ENCODE peak calls at places on chromosomes 1 and 21, in six cellular contexts. F is fibroblast of lung; E is ascending aorta; K is effector memory CD4-positive, alpha-beta T cell; T is heart left ventricle; G is H9. Y is an unnamed sample. For H3K4me1, the result is how much of the 10 kb centered on the place peaks cover.

GRCh38 chr1:198890531-198890930 is 251.7 kb downstream of the PTPRC start:
- DNase-seq in T (no peak), F (peak), E (no peak), K (no peak), G (no peak), Y (no peak)

GRCh38 chr1:62676606-62677356 is 11.4 kb downstream of the DOCK7 start:
- DNase-seq in F (peak), E (no peak), K (no peak), G (no peak), T (no peak), Y (no peak)

GRCh38 chr1:159778266-159778665 is 2.5 kb upstream of the DUSP23 start:
- DNase-seq in T (no peak), K (no peak), G (no peak), F (no peak), E (no peak), Y (no peak)

GRCh38 chr21:38839683-38840286 is 34.1 kb downstream of the ETS2 start:
- DNase-seq in G (no peak), E (no peak), F (peak), K (no peak), T (no peak), Y (no peak)

GRCh38 chr21:32328595-32328994 is 29.9 kb downstream of the MRAP start:
- DNase-seq in G (no peak), F (peak), E (no peak), K (no peak), T (no peak), Y (no peak)

GRCh38 chr21:36699026-36699545 is at the start of gene SIM2:
- DNase-seq in G (peak), F (peak), T (no peak), K (no peak), E (no peak), Y (no peak)

GRCh38 chr1:80533178-80533577 is 1267.6 kb upstream of the ADGRL2 start:
- DNase-seq in G (no peak), E (no peak), K (no peak), F (no peak), T (no peak), Y (no peak)

GRCh38 chr1:97013904-97014303 is 292.3 kb downstream of the PTBP2 start:
- DNase-seq in E (no peak), K (no peak), T (no peak), G (no peak), F (peak), Y (no peak)

GRCh38 chr1:59077739-59078503 is 219.0 kb upstream of the FGGY start:
- DNase-seq in K (no peak), G (peak), T (no peak), F (no peak), E (no peak), Y (no peak)

GRCh38 chr1:57086141-57086540 is 120.3 kb upstream of the C8B start:
- DNase-seq in K (no peak), F (no peak), E (no peak), T (no peak), G (no peak), Y (no peak)

GRCh38 chr1:205172729-205173366 is 38.7 kb downstream of the DSTYK start:
- DNase-seq in T (no peak), F (peak), E (no peak), K (no peak), G (no peak), Y (no peak)

GRCh38 chr1:208219659-208220282 is 24.4 kb downstream of the PLXNA2 start:
- DNase-seq in F (peak), E (peak), K (no peak), G (no peak), T (peak), Y (no peak)

GRCh38 chr1:79604490-79605198 is 598.1 kb upstream of the ADGRL4 start:
- DNase-seq in G (no peak), T (no peak), K (no peak), F (no peak), E (no peak), Y (no peak)

GRCh38 chr1:245129321-245129720 is 25.5 kb upstream of the KIF26B start:
- DNase-seq in F (no peak), E (no peak), G (no peak), T (no peak), K (no peak), Y (no peak)

GRCh38 chr21:44449473-44450363 is 5.6 kb upstream of the LRRC3 start:
- DNase-seq in T (no peak), F (peak), G (peak), K (no peak), E (no peak), Y (no peak)

GRCh38 chr1:77975907-77976306 is 3.0 kb downstream of the FUBP1 start:
- DNase-seq in T (no peak), K (no peak), F (no peak), G (no peak), E (no peak), Y (no peak)

GRCh38 chr1:207578796-207579435 is 66.0 kb upstream of the CR1L start:
- DNase-seq in E (no peak), G (no peak), K (no peak), T (no peak), F (no peak), Y (no peak)

GRCh38 chr1:21925334-21925940 is 11.7 kb downstream of the HSPG2 start:
- DNase-seq in F (no peak), K (no peak), T (no peak), E (no peak), G (no peak), Y (no peak)

GRCh38 chr1:21926065-21926464 is 11.0 kb downstream of the HSPG2 start:
- DNase-seq in T (peak), E (no peak), K (no peak), F (no peak), G (no peak), Y (no peak)

GRCh38 chr1:21927531-21928237 is 9.4 kb downstream of the HSPG2 start:
- DNase-seq in E (no peak), F (no peak), G (no peak), T (peak), K (no peak), Y (no peak)

GRCh38 chr1:21924503-21925005 is 12.6 kb downstream of the HSPG2 start:
- DNase-seq in K (no peak), T (peak), G (no peak), E (no peak), F (no peak), Y (no peak)

GRCh38 chr1:21926814-21927530 is 10.1 kb downstream of the HSPG2 start:
- DNase-seq in F (peak), G (no peak), E (no peak), T (peak), K (no peak), Y (no peak)
- H3K4me1 ChIP-seq in F (half or more), G (under half), E (half or more), T (half or more), K (under half), Y (half or more)

DNA sequence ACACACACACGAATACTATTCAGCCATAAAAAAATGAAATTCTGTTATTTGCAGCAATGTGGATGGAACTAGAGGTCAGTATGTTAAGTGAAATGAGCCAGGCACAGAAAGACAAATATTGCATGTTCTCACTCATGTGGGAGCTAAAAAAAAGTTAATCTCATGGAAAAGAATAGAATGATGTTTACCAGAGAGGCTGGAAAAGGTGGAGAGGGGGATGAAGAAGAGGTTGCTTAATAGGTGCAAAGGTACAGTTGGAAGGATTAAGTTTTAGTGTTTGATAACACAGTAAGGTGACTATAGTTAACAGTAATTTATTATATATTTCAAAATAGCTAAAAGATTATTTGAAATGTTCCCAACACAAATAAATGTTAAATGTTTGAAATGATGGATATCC is 10.8 kb upstream of the RGL1 start:
- DNase-seq in F (no peak), G (no peak), T (no peak), K (no peak), E (no peak), Y (no peak)
- H3K4me1 ChIP-seq in F (under half), G (under half), T (under half), K (under half), E (under half), Y (under half)

GRCh38 chr1:41861509-41862410 is 57.0 kb downstream of the HIVEP3 start:
- DNase-seq in F (peak), T (no peak), E (no peak), G (no peak), K (no peak), Y (no peak)
- H3K4me1 ChIP-seq in F (under half), T (under half), E (under half), G (under half), K (under half), Y (under half)

DNA sequence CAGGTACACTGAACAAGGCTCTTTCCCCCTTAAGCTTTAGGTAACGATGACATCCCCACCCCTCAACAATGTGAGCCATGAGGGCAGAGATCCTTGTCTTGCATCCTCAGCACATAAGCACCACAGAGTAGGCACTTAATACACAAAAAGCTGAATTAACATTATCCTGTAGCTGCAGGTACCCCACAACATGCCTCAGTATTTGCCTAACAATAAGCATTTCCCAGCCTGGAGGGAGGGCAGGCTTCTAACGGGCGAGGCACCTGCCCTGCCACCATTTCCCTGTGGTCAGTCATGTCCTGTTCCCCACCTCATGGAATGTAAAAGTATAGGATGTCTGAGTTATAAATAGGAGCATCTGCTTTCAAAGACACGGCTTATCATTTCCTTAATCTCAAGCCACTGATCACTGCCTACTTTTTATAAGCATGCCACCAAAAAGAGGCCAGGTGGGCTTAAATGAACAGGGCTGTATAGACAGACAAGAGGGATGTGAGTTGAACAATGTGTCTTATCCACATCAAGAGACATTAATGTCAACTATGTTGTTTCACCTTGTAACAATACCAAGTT is 3.4 kb downstream of the CAPZB start:
- DNase-seq in G (peak), K (no peak), E (no peak), F (no peak), T (no peak), Y (no peak)
- H3K4me1 ChIP-seq in G (under half), K (half or more), E (half or more), F (under half), T (half or more), Y (half or more)

DNA sequence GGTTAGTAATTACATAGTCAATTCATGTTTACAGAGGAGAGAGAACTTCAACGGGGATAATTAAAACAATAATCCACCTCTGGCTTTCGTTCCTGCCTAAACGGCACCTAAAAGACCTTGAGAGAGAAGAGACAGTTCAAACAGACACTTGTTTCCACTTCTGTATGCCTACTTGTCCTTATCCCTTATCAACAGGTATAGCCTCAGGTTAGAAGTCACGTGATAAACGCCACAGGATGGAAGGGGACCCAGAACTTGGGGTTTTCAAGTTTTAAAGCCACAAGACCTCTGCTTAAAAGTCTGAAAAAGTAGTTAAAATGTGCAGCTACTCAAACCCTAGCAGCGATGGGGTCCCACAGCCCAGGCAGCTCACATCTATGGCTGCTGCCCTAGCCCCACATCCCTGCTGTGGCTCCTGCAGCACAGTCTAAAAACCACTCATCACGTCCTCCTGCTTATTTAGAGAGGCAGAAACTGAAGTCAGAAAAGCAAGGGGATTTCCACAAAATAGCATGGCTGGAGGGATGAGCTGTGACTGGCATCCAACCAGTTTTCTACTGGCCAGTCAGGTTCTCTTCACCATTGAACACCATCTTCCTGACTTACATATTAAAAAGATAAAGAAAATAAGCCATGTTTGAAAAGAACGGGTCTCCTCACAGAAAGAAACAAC is 51.2 kb upstream of the SEC16B start:
- DNase-seq in K (no peak), G (no peak), E (no peak), F (no peak), T (no peak), Y (no peak)
- H3K4me1 ChIP-seq in K (under half), G (under half), E (under half), F (under half), T (under half), Y (under half)

GRCh38 chr1:104929280-104929679 is 1179.6 kb downstream of the AMY1C start:
- DNase-seq in K (no peak), F (no peak), E (no peak), T (no peak), G (no peak), Y (no peak)
- H3K4me1 ChIP-seq in K (under half), F (under half), E (under half), T (under half), G (under half), Y (under half)

Y was measured in thoracic aorta.